ENCODE peak calls at places on chromosomes 12 and 14, in eight cellular contexts. O, U, R, Z, N, M, J and X are unnamed samples.

GRCh38 chr14:67557118-67557517 is 24.0 kb downstream of the PLEKHH1 start:
- DNase-seq in O (peak; percentile 55), U (peak; percentile 53), R (no peak), Z (peak; percentile 46), N (no peak), M (peak; percentile 57), J (no peak), X (no peak)

GRCh38 chr14:89351364-89351957 is 65.6 kb downstream of the FOXN3 start:
- DNase-seq in O (no peak), U (no peak), R (no peak), Z (no peak), N (peak; percentile 52), M (peak; percentile 16), J (no peak), X (peak; percentile 77)

GRCh38 chr12:26867084-26867483 is 34.1 kb upstream of the ITPR2 start:
- DNase-seq in O (no peak), U (no peak), R (no peak), Z (no peak), N (no peak), M (no peak), J (no peak), X (no peak)

GRCh38 chr12:98126637-98127335 is 388.6 kb upstream of the TMPO start:
- DNase-seq in O (peak; percentile 9), U (no peak), R (no peak), Z (no peak), N (peak; percentile 68), M (no peak), J (no peak), X (no peak)

GRCh38 chr14:91329615-91330014 is 85.1 kb upstream of the GPR68 start:
- DNase-seq in O (no peak), U (no peak), R (no peak), Z (no peak), N (no peak), M (no peak), J (no peak), X (no peak)

GRCh38 chr12:55681142-55682077 is 26.3 kb downstream of the ITGA7 start:
- DNase-seq in O (peak; percentile 85), U (peak; percentile 30), R (no peak), Z (peak; percentile 77), N (peak; percentile 55), M (peak; percentile 89), J (no peak), X (peak; percentile 84)

GRCh38 chr12:50916292-50916691 is 36.1 kb upstream of the HIGD1C start:
- DNase-seq in O (no peak), U (no peak), R (no peak), Z (no peak), N (no peak), M (no peak), J (no peak), X (no peak)

GRCh38 chr14:77376380-77376770 is 519 bp downstream of the TMED8 start:
- DNase-seq in O (peak; percentile 52), U (peak; percentile 19), R (peak; percentile 41), Z (peak; percentile 36), N (peak; percentile 43), M (peak; percentile 40), J (no peak), X (peak; percentile 70)

GRCh38 chr12:109020750-109021380 is at the start of gene SVOP:
- DNase-seq in O (peak; percentile 95), U (peak; percentile 84), R (peak; percentile 86), Z (peak; percentile 76), N (peak; percentile 91), M (peak; percentile 91), J (peak; percentile 45), X (peak; percentile 89)

GRCh38 chr12:33605776-33606175 is 166.2 kb upstream of the SYT10 start:
- DNase-seq in O (peak; percentile 29), U (no peak), R (no peak), Z (no peak), N (no peak), M (peak; percentile 28), J (no peak), X (no peak)

GRCh38 chr12:111033281-111034147 is 113.1 kb upstream of the MYL2 start:
- DNase-seq in O (peak; percentile 69), U (no peak), R (no peak), Z (no peak), N (no peak), M (no peak), J (no peak), X (no peak)

GRCh38 chr12:68446896-68447806 is 115.0 kb upstream of the MDM1 start:
- DNase-seq in O (peak; percentile 52), U (no peak), R (no peak), Z (no peak), N (peak; percentile 69), M (no peak), J (no peak), X (no peak)

GRCh38 chr12:32140867-32141266 is 34.2 kb downstream of the BICD1 start:
- DNase-seq in O (no peak), U (no peak), R (no peak), Z (no peak), N (no peak), M (no peak), J (no peak), X (no peak)

GRCh38 chr14:100669468-100669867 is 57.2 kb upstream of the DLK1 start:
- DNase-seq in O (no peak), U (no peak), R (no peak), Z (no peak), N (no peak), M (no peak), J (no peak), X (no peak)

GRCh38 chr14:92924247-92924646 is 1.3 kb downstream of the CHGA start:
- DNase-seq in O (peak; percentile 55), U (no peak), R (no peak), Z (no peak), N (peak; percentile 64), M (no peak), J (no peak), X (no peak)

GRCh38 chr14:73240816-73241480 is 3.6 kb downstream of the PAPLN start:
- DNase-seq in O (no peak), U (no peak), R (no peak), Z (peak; percentile 3), N (no peak), M (no peak), J (no peak), X (no peak)

GRCh38 chr14:90777830-90778467 is 38.3 kb downstream of the TTC7B start:
- DNase-seq in O (no peak), U (no peak), R (no peak), Z (no peak), N (no peak), M (no peak), J (no peak), X (no peak)

GRCh38 chr12:52145228-52145940 is 46.4 kb downstream of the KRT80 start:
- DNase-seq in O (no peak), U (no peak), R (no peak), Z (no peak), N (no peak), M (no peak), J (no peak), X (no peak)

GRCh38 chr12:30973830-30974229 is 47.3 kb downstream of the TSPAN11 start:
- DNase-seq in O (no peak), U (no peak), R (no peak), Z (no peak), N (no peak), M (no peak), J (no peak), X (no peak)

GRCh38 chr12:100141998-100142850 is 450 bp downstream of the BLTP3B start:
- DNase-seq in O (peak; percentile 50), U (no peak), R (peak; percentile 49), Z (peak; percentile 15), N (peak; percentile 63), M (peak; percentile 53), J (no peak), X (peak; percentile 81)

GRCh38 chr12:9635014-9635413 is 27.3 kb upstream of the KLRB1 start:
- DNase-seq in O (no peak), U (no peak), R (no peak), Z (no peak), N (no peak), M (no peak), J (no peak), X (no peak)